ENCODE peak calls at places on chromosome 13, in four cellular contexts. One of them, this sample, is unnamed.

GRCh38 chr13:114123876-114124275 is 8.5 kb downstream of the RASA3 start:
- DNase-seq in NT2/D1: no peak
- DNase-seq in cardiac muscle cell: no peak
- DNase-seq in CD4-positive, alpha-beta memory T cell: no peak
- DNase-seq in this sample: no peak

GRCh38 chr13:113562085-113562749 is 22.3 kb upstream of the TFDP1 start:
- DNase-seq in NT2/D1: peak; percentile 64
- DNase-seq in cardiac muscle cell: peak; percentile 84
- DNase-seq in CD4-positive, alpha-beta memory T cell: peak; percentile 14
- DNase-seq in this sample: peak; percentile 87

GRCh38 chr13:32895296-32895695 is 120.9 kb upstream of the KL start:
- DNase-seq in NT2/D1: no peak
- DNase-seq in cardiac muscle cell: no peak
- DNase-seq in CD4-positive, alpha-beta memory T cell: no peak
- DNase-seq in this sample: no peak

GRCh38 chr13:38758278-38758677 is 71.4 kb downstream of the FREM2 start:
- DNase-seq in NT2/D1: no peak
- DNase-seq in cardiac muscle cell: no peak
- DNase-seq in CD4-positive, alpha-beta memory T cell: no peak
- DNase-seq in this sample: no peak

GRCh38 chr13:79108914-79109643 is 297.0 kb downstream of the RBM26 start:
- DNase-seq in NT2/D1: no peak
- DNase-seq in cardiac muscle cell: no peak
- DNase-seq in CD4-positive, alpha-beta memory T cell: no peak
- DNase-seq in this sample: no peak

GRCh38 chr13:83752141-83752540 is 130.1 kb downstream of the SLITRK1 start:
- DNase-seq in NT2/D1: no peak
- DNase-seq in cardiac muscle cell: no peak
- DNase-seq in CD4-positive, alpha-beta memory T cell: no peak
- DNase-seq in this sample: peak; percentile 38

GRCh38 chr13:110777251-110777820 is 63.8 kb downstream of the ING1 start:
- DNase-seq in NT2/D1: no peak
- DNase-seq in cardiac muscle cell: no peak
- DNase-seq in CD4-positive, alpha-beta memory T cell: no peak
- DNase-seq in this sample: no peak

GRCh38 chr13:42405665-42406390 is 133.9 kb downstream of the AKAP11 start:
- DNase-seq in NT2/D1: no peak
- DNase-seq in cardiac muscle cell: no peak
- DNase-seq in CD4-positive, alpha-beta memory T cell: no peak
- DNase-seq in this sample: peak; percentile 41

GRCh38 chr13:79869326-79869725 is 388.4 kb downstream of the NDFIP2 start:
- DNase-seq in NT2/D1: no peak
- DNase-seq in cardiac muscle cell: no peak
- DNase-seq in CD4-positive, alpha-beta memory T cell: no peak
- DNase-seq in this sample: no peak

GRCh38 chr13:65497265-65497664 is 1732.9 kb downstream of the PCDH9 start:
- DNase-seq in NT2/D1: no peak
- DNase-seq in cardiac muscle cell: no peak
- DNase-seq in CD4-positive, alpha-beta memory T cell: no peak
- DNase-seq in this sample: peak; percentile 45

GRCh38 chr13:76982051-76982450 is 9.8 kb upstream of the CLN5 start:
- DNase-seq in NT2/D1: no peak
- DNase-seq in cardiac muscle cell: no peak
- DNase-seq in CD4-positive, alpha-beta memory T cell: no peak
- DNase-seq in this sample: no peak

GRCh38 chr13:113955235-113955634 is 18.6 kb downstream of the C13orf46 start:
- DNase-seq in NT2/D1: no peak
- DNase-seq in cardiac muscle cell: no peak
- DNase-seq in CD4-positive, alpha-beta memory T cell: no peak
- DNase-seq in this sample: no peak

GRCh38 chr13:38685974-38686571 is 804 bp upstream of the FREM2 start:
- DNase-seq in NT2/D1: peak; percentile 8
- DNase-seq in cardiac muscle cell: peak; percentile 76
- DNase-seq in CD4-positive, alpha-beta memory T cell: no peak
- DNase-seq in this sample: peak; percentile 55

GRCh38 chr13:113349050-113349449 is 14.9 kb downstream of the GRTP1 start:
- DNase-seq in NT2/D1: no peak
- DNase-seq in cardiac muscle cell: no peak
- DNase-seq in CD4-positive, alpha-beta memory T cell: no peak
- DNase-seq in this sample: no peak

GRCh38 chr13:53015044-53015443 is 13.6 kb upstream of the OLFM4 start:
- DNase-seq in NT2/D1: no peak
- DNase-seq in cardiac muscle cell: no peak
- DNase-seq in CD4-positive, alpha-beta memory T cell: no peak
- DNase-seq in this sample: no peak

GRCh38 chr13:24038846-24039330 is 121.6 kb upstream of the SPATA13 start:
- DNase-seq in NT2/D1: no peak
- DNase-seq in cardiac muscle cell: no peak
- DNase-seq in CD4-positive, alpha-beta memory T cell: no peak
- DNase-seq in this sample: peak; percentile 38

GRCh38 chr13:24071423-24072075 is 89.0 kb upstream of the SPATA13 start:
- DNase-seq in NT2/D1: no peak
- DNase-seq in cardiac muscle cell: no peak
- DNase-seq in CD4-positive, alpha-beta memory T cell: no peak
- DNase-seq in this sample: peak; percentile 60

GRCh38 chr13:22325761-22326160 is 654.9 kb downstream of the FGF9 start:
- DNase-seq in NT2/D1: peak; percentile 16
- DNase-seq in cardiac muscle cell: no peak
- DNase-seq in CD4-positive, alpha-beta memory T cell: no peak
- DNase-seq in this sample: no peak

GRCh38 chr13:108086678-108087077 is 128.7 kb downstream of the LIG4 start:
- DNase-seq in NT2/D1: peak; percentile 16
- DNase-seq in cardiac muscle cell: no peak
- DNase-seq in CD4-positive, alpha-beta memory T cell: no peak
- DNase-seq in this sample: peak; percentile 52

GRCh38 chr13:111005808-111006494 is 91.1 kb upstream of the ANKRD10 start:
- DNase-seq in NT2/D1: no peak
- DNase-seq in cardiac muscle cell: no peak
- DNase-seq in CD4-positive, alpha-beta memory T cell: no peak
- DNase-seq in this sample: peak; percentile 5

GRCh38 chr13:25771208-25771607 is 280.6 kb downstream of the SHISA2 start:
- DNase-seq in NT2/D1: no peak
- DNase-seq in cardiac muscle cell: no peak
- DNase-seq in CD4-positive, alpha-beta memory T cell: no peak
- DNase-seq in this sample: no peak

GRCh38 chr13:87736849-87737400 is 65.8 kb downstream of the SLITRK5 start:
- DNase-seq in NT2/D1: no peak
- DNase-seq in cardiac muscle cell: no peak
- DNase-seq in CD4-positive, alpha-beta memory T cell: no peak
- DNase-seq in this sample: no peak

GRCh38 chr13:110047511-110047910 is 259.4 kb downstream of the COL4A1 start:
- DNase-seq in NT2/D1: no peak
- DNase-seq in cardiac muscle cell: peak; percentile 42
- DNase-seq in CD4-positive, alpha-beta memory T cell: no peak
- DNase-seq in this sample: peak; percentile 58

GRCh38 chr13:82294226-82294625 is 1588.0 kb downstream of the SLITRK1 start:
- DNase-seq in NT2/D1: no peak
- DNase-seq in cardiac muscle cell: no peak
- DNase-seq in CD4-positive, alpha-beta memory T cell: no peak
- DNase-seq in this sample: no peak

GRCh38 chr13:26502826-26503225 is 54.7 kb upstream of the WASF3 start:
- DNase-seq in NT2/D1: no peak
- DNase-seq in cardiac muscle cell: no peak
- DNase-seq in CD4-positive, alpha-beta memory T cell: no peak
- DNase-seq in this sample: no peak

GRCh38 chr13:113272791-113273190 is 24.2 kb upstream of the LAMP1 start:
- DNase-seq in NT2/D1: no peak
- DNase-seq in cardiac muscle cell: no peak
- DNase-seq in CD4-positive, alpha-beta memory T cell: no peak
- DNase-seq in this sample: no peak

GRCh38 chr13:64206430-64207225 is 2791.0 kb upstream of the PCDH20 start:
- DNase-seq in NT2/D1: no peak
- DNase-seq in cardiac muscle cell: no peak
- DNase-seq in CD4-positive, alpha-beta memory T cell: no peak
- DNase-seq in this sample: no peak

GRCh38 chr13:77492982-77493381 is 42.5 kb upstream of the SCEL start:
- DNase-seq in NT2/D1: no peak
- DNase-seq in cardiac muscle cell: peak; percentile 23
- DNase-seq in CD4-positive, alpha-beta memory T cell: no peak
- DNase-seq in this sample: peak; percentile 46

GRCh38 chr13:79384022-79384610 is 21.9 kb downstream of the RBM26 start:
- DNase-seq in NT2/D1: no peak
- DNase-seq in cardiac muscle cell: no peak
- DNase-seq in CD4-positive, alpha-beta memory T cell: no peak
- DNase-seq in this sample: no peak

GRCh38 chr13:114304346-114305034 is 9.8 kb upstream of the CHAMP1 start:
- DNase-seq in NT2/D1: no peak
- DNase-seq in cardiac muscle cell: no peak
- DNase-seq in CD4-positive, alpha-beta memory T cell: no peak
- DNase-seq in this sample: no peak

GRCh38 chr13:59061621-59062020 is 1102.1 kb downstream of the DIAPH3 start:
- DNase-seq in NT2/D1: no peak
- DNase-seq in cardiac muscle cell: no peak
- DNase-seq in CD4-positive, alpha-beta memory T cell: no peak
- DNase-seq in this sample: no peak

DNA sequence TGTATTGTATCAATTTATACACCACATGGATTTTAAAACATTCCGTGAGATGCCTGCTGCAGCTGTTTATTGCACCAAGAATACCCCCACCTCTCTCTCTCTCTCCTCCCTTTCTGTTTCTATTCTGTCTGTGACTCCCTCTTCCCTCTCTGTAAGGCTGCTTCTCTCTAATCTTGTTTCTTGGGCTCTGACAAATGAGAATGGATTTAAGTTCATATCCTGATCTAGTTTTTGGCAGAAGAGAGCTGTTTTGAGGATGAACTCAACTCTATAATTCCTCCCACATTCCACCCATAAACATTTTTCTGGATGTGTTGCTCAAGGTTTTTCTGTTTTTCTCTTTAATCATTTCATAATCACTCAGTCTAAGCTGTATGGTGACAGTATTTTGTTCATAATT is 144.3 kb upstream of the FRY start:
- DNase-seq in NT2/D1: no peak
- DNase-seq in cardiac muscle cell: no peak
- DNase-seq in CD4-positive, alpha-beta memory T cell: no peak
- DNase-seq in this sample: peak; percentile 81
- H3K4me1 ChIP-seq in NT2/D1: no peaks in the 10 kb centered on the region
- H3K4me1 ChIP-seq in cardiac muscle cell: peaks cover 17% of the 10 kb centered on the region
- H3K4me1 ChIP-seq in CD4-positive, alpha-beta memory T cell: no peaks in the 10 kb centered on the region
- H3K4me1 ChIP-seq in this sample: peaks cover 56% of the 10 kb centered on the region

GRCh38 chr13:106486287-106486686 is 49.2 kb downstream of the EFNB2 start:
- DNase-seq in NT2/D1: no peak
- DNase-seq in cardiac muscle cell: no peak
- DNase-seq in CD4-positive, alpha-beta memory T cell: no peak
- DNase-seq in this sample: no peak

GRCh38 chr13:106488075-106488474 is 47.4 kb downstream of the EFNB2 start:
- DNase-seq in NT2/D1: no peak
- DNase-seq in cardiac muscle cell: no peak
- DNase-seq in CD4-positive, alpha-beta memory T cell: no peak
- DNase-seq in this sample: no peak

GRCh38 chr13:106490887-106491321 is 44.6 kb downstream of the EFNB2 start:
- DNase-seq in NT2/D1: no peak
- DNase-seq in cardiac muscle cell: no peak
- DNase-seq in CD4-positive, alpha-beta memory T cell: peak; percentile 22
- DNase-seq in this sample: no peak

GRCh38 chr13:106490177-106490576 is 45.3 kb downstream of the EFNB2 start:
- DNase-seq in NT2/D1: no peak
- DNase-seq in cardiac muscle cell: no peak
- DNase-seq in CD4-positive, alpha-beta memory T cell: no peak
- DNase-seq in this sample: no peak

DNA sequence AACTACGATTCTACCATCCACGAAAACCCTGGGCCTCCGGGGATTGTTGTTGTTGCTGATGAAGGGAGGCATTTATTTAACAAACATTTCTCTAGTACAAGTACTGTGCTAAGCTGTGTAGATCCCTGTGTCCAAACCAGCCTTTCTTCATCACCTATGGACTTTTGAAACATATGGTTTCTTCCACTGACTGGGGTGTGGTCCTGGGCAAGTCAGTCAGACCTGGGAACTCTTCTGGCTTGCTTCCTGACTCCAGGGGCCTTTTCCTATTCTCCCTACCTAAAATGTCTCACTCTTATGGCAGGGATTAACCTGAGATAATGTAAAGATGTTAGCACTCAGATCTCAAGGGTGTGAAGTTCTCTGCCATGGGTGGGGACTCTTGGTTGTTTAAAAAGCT is 46.8 kb downstream of the EFNB2 start:
- DNase-seq in NT2/D1: no peak
- DNase-seq in cardiac muscle cell: no peak
- DNase-seq in CD4-positive, alpha-beta memory T cell: no peak
- DNase-seq in this sample: no peak
- H3K4me1 ChIP-seq in NT2/D1: no peaks in the 10 kb centered on the region
- H3K4me1 ChIP-seq in cardiac muscle cell: peaks cover 28% of the 10 kb centered on the region
- H3K4me1 ChIP-seq in CD4-positive, alpha-beta memory T cell: peaks cover 6% of the 10 kb centered on the region
- H3K4me1 ChIP-seq in this sample: no peaks in the 10 kb centered on the region

DNA sequence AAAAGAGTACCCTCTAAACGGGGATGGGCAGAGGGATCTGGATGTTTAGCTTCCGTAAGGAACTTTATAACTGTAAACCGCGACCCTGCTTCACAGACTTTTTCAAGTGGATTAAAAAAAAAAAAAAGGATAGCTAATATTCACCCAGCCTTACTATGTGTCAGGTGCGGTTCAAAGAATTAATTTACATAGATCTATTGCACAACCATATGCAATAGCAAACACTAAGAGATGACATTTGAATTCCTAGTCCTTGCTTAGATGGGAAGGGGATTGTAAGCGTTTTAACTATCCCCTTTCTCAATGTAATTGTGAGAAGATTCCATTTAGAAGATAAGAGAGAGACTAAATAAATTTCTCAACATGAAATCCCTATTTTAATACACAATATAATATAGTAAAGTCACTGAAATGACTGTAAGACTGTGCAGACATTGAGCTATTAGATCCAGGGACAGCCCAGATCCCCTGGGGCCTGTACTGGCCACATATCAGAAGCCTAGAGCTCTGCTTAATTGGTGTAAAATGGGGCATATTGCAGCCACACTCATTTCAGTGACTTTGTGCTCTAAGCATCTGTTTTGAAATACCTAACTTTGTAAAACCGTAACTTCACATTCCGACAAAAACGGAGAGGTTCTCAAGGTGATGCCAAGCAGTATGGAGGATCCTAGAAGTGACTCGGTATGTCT is 13.6 kb downstream of the LATS2 start:
- DNase-seq in NT2/D1: no peak
- DNase-seq in cardiac muscle cell: no peak
- DNase-seq in CD4-positive, alpha-beta memory T cell: no peak
- DNase-seq in this sample: no peak
- H3K4me1 ChIP-seq in NT2/D1: peaks cover 3% of the 10 kb centered on the region
- H3K4me1 ChIP-seq in cardiac muscle cell: peaks cover 4% of the 10 kb centered on the region
- H3K4me1 ChIP-seq in CD4-positive, alpha-beta memory T cell: no peaks in the 10 kb centered on the region
- H3K4me1 ChIP-seq in this sample: peaks cover 58% of the 10 kb centered on the region

DNA sequence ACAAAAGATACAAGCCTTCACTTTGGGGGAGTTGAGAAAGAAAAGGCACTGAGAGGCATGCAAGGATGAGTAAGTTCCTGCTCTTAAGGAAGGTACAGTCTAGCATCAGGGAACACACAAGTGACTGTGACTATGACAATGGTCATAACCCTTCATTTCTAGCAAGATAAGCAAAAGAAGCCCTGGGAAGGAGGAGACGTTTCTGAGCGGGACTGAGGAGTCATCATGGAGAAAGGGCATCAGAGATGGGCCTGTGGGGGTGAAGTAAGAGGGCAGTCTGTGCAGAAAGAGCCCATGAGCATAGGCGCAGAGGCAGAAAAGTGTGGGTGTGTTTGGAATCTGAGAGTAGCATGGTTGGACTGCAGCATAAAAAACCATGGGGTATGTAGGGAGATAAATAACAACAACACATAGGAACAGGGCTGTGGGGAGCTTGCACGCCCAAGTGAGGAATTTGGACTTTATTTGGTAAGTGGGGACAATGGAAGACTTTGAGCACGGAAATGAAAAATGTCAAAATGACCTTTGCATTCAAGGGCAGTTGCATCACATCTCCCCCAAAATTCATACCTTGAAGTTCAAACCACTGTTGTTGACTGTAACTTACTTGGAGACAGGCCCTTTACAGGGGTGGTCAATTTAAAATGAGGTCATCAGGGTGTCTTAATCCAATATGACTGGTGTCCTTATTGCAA is 86.7 kb downstream of the MBNL2 start:
- DNase-seq in NT2/D1: no peak
- DNase-seq in cardiac muscle cell: no peak
- DNase-seq in CD4-positive, alpha-beta memory T cell: no peak
- DNase-seq in this sample: peak; percentile 25
- H3K4me1 ChIP-seq in NT2/D1: no peaks in the 10 kb centered on the region
- H3K4me1 ChIP-seq in cardiac muscle cell: peaks cover 19% of the 10 kb centered on the region
- H3K4me1 ChIP-seq in CD4-positive, alpha-beta memory T cell: no peaks in the 10 kb centered on the region
- H3K4me1 ChIP-seq in this sample: peaks cover 31% of the 10 kb centered on the region